ENCODE peak calls at places on chromosomes 11 and 22, in ten cellular contexts. X, N, R, F, T, W, K, S, I and V are unnamed samples.

GRCh38 chr11:59822989-59823566 is 12.5 kb upstream of the MRPL16 start:
- DNase-seq in X (peak; percentile 70), N (no peak), R (no peak), F (peak; percentile 50), T (no peak), W (no peak), K (peak; percentile 69), S (peak; percentile 34), I (no peak), V (peak; percentile 38)

GRCh38 chr11:44595964-44596381 is 30.5 kb downstream of the CD82 start:
- DNase-seq in X (peak; percentile 82), N (no peak), R (no peak), F (no peak), T (no peak), W (no peak), K (no peak), S (no peak), I (peak; percentile 80), V (no peak)

GRCh38 chr11:20369816-20370215 is 6.3 kb downstream of the HTATIP2 start:
- DNase-seq in X (no peak), N (no peak), R (no peak), F (no peak), T (no peak), W (no peak), K (no peak), S (no peak), I (no peak), V (no peak)

GRCh38 chr22:39208013-39208680 is 36.6 kb downstream of the PDGFB start:
- DNase-seq in X (no peak), N (no peak), R (peak; percentile 23), F (no peak), T (no peak), W (no peak), K (no peak), S (no peak), I (no peak), V (no peak)

GRCh38 chr11:124276081-124276480 is 19.9 kb downstream of the OR8G5 start:
- DNase-seq in X (no peak), N (no peak), R (no peak), F (no peak), T (no peak), W (no peak), K (no peak), S (no peak), I (no peak), V (no peak)

GRCh38 chr11:10114593-10115404 is 179.2 kb downstream of the SBF2 start:
- DNase-seq in X (no peak), N (no peak), R (no peak), F (no peak), T (no peak), W (no peak), K (no peak), S (no peak), I (no peak), V (no peak)

GRCh38 chr11:57544566-57544965 is 7.2 kb downstream of the SMTNL1 start:
- DNase-seq in X (no peak), N (no peak), R (no peak), F (no peak), T (no peak), W (no peak), K (no peak), S (no peak), I (no peak), V (no peak)

GRCh38 chr11:8252388-8252787 is 11.3 kb downstream of the LMO1 start:
- DNase-seq in X (no peak), N (no peak), R (peak; percentile 3), F (no peak), T (no peak), W (no peak), K (no peak), S (no peak), I (no peak), V (no peak)

GRCh38 chr11:95544095-95544795 is 245.3 kb downstream of the FAM76B start:
- DNase-seq in X (no peak), N (no peak), R (no peak), F (no peak), T (no peak), W (no peak), K (peak; percentile 50), S (no peak), I (no peak), V (no peak)

GRCh38 chr11:84022221-84022620 is 736.1 kb upstream of the CCDC90B start:
- DNase-seq in X (peak; percentile 79), N (no peak), R (no peak), F (peak; percentile 59), T (no peak), W (no peak), K (no peak), S (no peak), I (no peak), V (no peak)

GRCh38 chr11:130636672-130637463 is 188.4 kb downstream of the ADAMTS15 start:
- DNase-seq in X (peak; percentile 36), N (no peak), R (no peak), F (no peak), T (no peak), W (no peak), K (peak; percentile 88), S (no peak), I (no peak), V (peak; percentile 32)

GRCh38 chr11:34886609-34887008 is 29.6 kb downstream of the APIP start:
- DNase-seq in X (no peak), N (no peak), R (no peak), F (no peak), T (no peak), W (no peak), K (no peak), S (no peak), I (no peak), V (no peak)

GRCh38 chr11:76077575-76078150 is 128.6 kb downstream of the WNT11 start:
- DNase-seq in X (peak; percentile 26), N (no peak), R (no peak), F (no peak), T (no peak), W (no peak), K (peak; percentile 10), S (peak; percentile 2), I (no peak), V (no peak)

GRCh38 chr11:64850979-64851567 is 6.6 kb upstream of the CDC42BPG start:
- DNase-seq in X (no peak), N (no peak), R (peak; percentile 66), F (no peak), T (no peak), W (peak; percentile 77), K (no peak), S (peak; percentile 93), I (no peak), V (no peak)

GRCh38 chr11:6606471-6607189 is 3.1 kb downstream of the ILK start:
- DNase-seq in X (peak; percentile 92), N (no peak), R (peak; percentile 70), F (no peak), T (peak; percentile 8), W (peak; percentile 40), K (peak; percentile 92), S (no peak), I (peak; percentile 94), V (peak; percentile 82)

GRCh38 chr11:47715082-47715669 is at the start of gene AGBL2:
- DNase-seq in X (peak; percentile 77), N (peak; percentile 80), R (peak; percentile 83), F (peak; percentile 89), T (peak; percentile 62), W (peak; percentile 80), K (peak; percentile 41), S (peak; percentile 82), I (peak; percentile 93), V (no peak)

GRCh38 chr11:10050561-10050960 is 243.5 kb downstream of the SBF2 start:
- DNase-seq in X (no peak), N (no peak), R (no peak), F (no peak), T (no peak), W (no peak), K (peak; percentile 31), S (no peak), I (no peak), V (no peak)

GRCh38 chr22:34866501-34867171 is 199.3 kb upstream of the ISX start:
- DNase-seq in X (no peak), N (no peak), R (no peak), F (no peak), T (no peak), W (no peak), K (no peak), S (no peak), I (no peak), V (no peak)